ENCODE peak calls at places on chromosomes 7 and 10, in nine cellular contexts. R is mesothelial cell of epicardium; V is ovary; P is naive thymus-derived CD8-positive, alpha-beta T cell; D is stimulated activated CD4-positive, alpha-beta T cell treated with anti-CD3 and anti-CD28 coated beads, Interleukin-12 subunit alpha, Interleukin-12 subunit beta, amount 100 ng/mL, for 4 hours; B is occipital lobe; M is stimulated activated CD8-positive, alpha-beta memory T cell treated with anti-CD3 and anti-CD28 coated beads, Interleukin-15, amount 100 ng/mL, for 4 hours; W is left ventricle myocardium inferior; S is epithelial cell of esophagus. N is an unnamed sample.
A peak's percentile ranks its signal among the peaks of the same experiment; 100 is the strongest.

GRCh38 chr10:61136151-61136550 is 192.2 kb upstream of the RHOBTB1 start:
- DNase-seq in R (no peak), P (no peak), M (no peak), V (no peak), B (no peak), W (no peak), S (peak; percentile 33), D (no peak), N (no peak)

GRCh38 chr7:128383781-128384180 is 22.3 kb upstream of the PRRT4 start:
- DNase-seq in R (no peak), V (no peak), S (no peak), P (no peak), B (no peak), W (no peak), M (no peak), D (no peak), N (no peak)

GRCh38 chr10:373015-373414 is 237.8 kb downstream of the ZMYND11 start:
- DNase-seq in S (no peak), P (no peak), W (no peak), V (no peak), M (no peak), R (no peak), B (no peak), D (no peak), N (no peak)

GRCh38 chr10:89992575-89992974 is 291.2 kb downstream of the KIF20B start:
- DNase-seq in D (no peak), B (no peak), S (no peak), M (no peak), W (no peak), V (no peak), R (no peak), P (no peak), N (no peak)

GRCh38 chr7:18597759-18598158 is 102.2 kb downstream of the HDAC9 start:
- DNase-seq in M (no peak), V (no peak), P (no peak), S (no peak), D (no peak), R (no peak), W (no peak), B (no peak), N (no peak)

GRCh38 chr7:117882594-117882993 is 9.4 kb upstream of the CTTNBP2 start:
- DNase-seq in B (no peak), R (no peak), P (no peak), V (no peak), D (no peak), S (no peak), M (no peak), W (no peak), N (no peak)

GRCh38 chr7:41832936-41833335 is 130.0 kb upstream of the INHBA start:
- DNase-seq in R (no peak), D (no peak), S (no peak), M (no peak), P (no peak), W (no peak), B (no peak), V (no peak), N (no peak)

GRCh38 chr10:45008524-45009161 is 7.9 kb downstream of the ZNF22 start:
- DNase-seq in R (no peak), V (no peak), P (peak; percentile 67), S (peak; percentile 83), B (no peak), W (no peak), D (no peak), M (no peak), N (no peak)

GRCh38 chr10:102324061-102324460 is 71.4 kb upstream of the NFKB2 start:
- DNase-seq in P (no peak), S (peak; percentile 79), B (no peak), M (no peak), V (no peak), R (no peak), D (no peak), W (no peak), N (no peak)

GRCh38 chr7:98086231-98086855 is 20.3 kb upstream of the LMTK2 start:
- DNase-seq in S (peak; percentile 98), D (no peak), M (no peak), R (no peak), V (no peak), B (no peak), W (no peak), P (no peak), N (peak; percentile 32)

GRCh38 chr7:141593134-141593533 is 41.9 kb downstream of the AGK start:
- DNase-seq in D (no peak), M (no peak), P (no peak), B (peak; percentile 59), S (peak; percentile 8), W (no peak), V (no peak), R (no peak), N (no peak)

GRCh38 chr7:65438593-65438992 is 64.9 kb downstream of the ZNF92 start:
- DNase-seq in R (no peak), M (no peak), D (no peak), B (no peak), P (no peak), V (no peak), W (no peak), S (peak; percentile 95), N (no peak)

GRCh38 chr10:108757946-108758345 is 1165.4 kb downstream of the XPNPEP1 start:
- DNase-seq in S (no peak), D (no peak), B (no peak), R (no peak), V (no peak), M (no peak), P (no peak), W (no peak), N (no peak)

GRCh38 chr10:31103096-31103495 is 71.4 kb upstream of the ZNF438 start:
- DNase-seq in V (no peak), W (no peak), B (no peak), S (no peak), R (no peak), P (no peak), D (no peak), M (no peak), N (no peak)

GRCh38 chr10:129689681-129690080 is 222.6 kb downstream of the MGMT start:
- DNase-seq in M (no peak), P (no peak), V (no peak), S (no peak), R (no peak), W (no peak), B (no peak), D (no peak), N (no peak)

GRCh38 chr10:132885451-132886210 is 56.7 kb downstream of the CFAP46 start:
- DNase-seq in R (no peak), B (no peak), P (no peak), S (no peak), W (no peak), M (no peak), V (no peak), D (no peak), N (peak; percentile 53)

GRCh38 chr7:437293-438280 is 82.1 kb downstream of the PDGFA start:
- DNase-seq in S (no peak), P (no peak), M (no peak), W (no peak), D (no peak), V (no peak), B (no peak), R (no peak), N (no peak)

GRCh38 chr10:71978476-71978875 is 14.3 kb downstream of the CHST3 start:
- DNase-seq in P (no peak), S (no peak), M (no peak), B (no peak), W (no peak), R (no peak), V (no peak), D (no peak), N (no peak)

GRCh38 chr10:14665304-14665703 is 109.4 kb downstream of the FAM107B start:
- DNase-seq in P (no peak), B (no peak), S (peak; percentile 95), V (no peak), R (no peak), W (no peak), D (no peak), M (no peak), N (no peak)

GRCh38 chr10:78876449-78876848 is 192.3 kb upstream of the ZMIZ1 start:
- DNase-seq in R (no peak), P (no peak), B (no peak), M (no peak), D (no peak), W (no peak), V (no peak), S (no peak), N (no peak)

GRCh38 chr7:5578441-5579024 is 154.9 kb upstream of the TNRC18 start:
- DNase-seq in V (no peak), D (no peak), B (no peak), P (no peak), S (no peak), M (no peak), W (no peak), R (no peak), N (no peak)

GRCh38 chr7:90708841-90709317 is 112.8 kb downstream of the CDK14 start:
- DNase-seq in D (no peak), B (peak; percentile 6), S (peak; percentile 41), P (no peak), W (no peak), M (no peak), R (no peak), V (no peak), N (no peak)

GRCh38 chr7:129263168-129263567 is 38.3 kb downstream of the AHCYL2 start:
- DNase-seq in W (no peak), M (no peak), V (no peak), B (no peak), P (no peak), D (no peak), S (no peak), R (no peak), N (no peak)

GRCh38 chr10:79406683-79407396 is 38.6 kb downstream of the ZCCHC24 start:
- DNase-seq in D (no peak), R (no peak), P (no peak), W (no peak), M (no peak), V (peak; percentile 39), B (no peak), S (no peak), N (no peak)

GRCh38 chr10:71597821-71598498 is 121.6 kb downstream of the C10orf105 start:
- DNase-seq in P (no peak), R (no peak), B (peak; percentile 55), W (peak; percentile 32), M (no peak), S (no peak), V (peak; percentile 65), D (no peak), N (peak; percentile 60)

GRCh38 chr10:50560370-50560769 is 63.4 kb downstream of the SGMS1 start:
- DNase-seq in P (no peak), S (no peak), B (no peak), V (no peak), W (no peak), R (no peak), M (no peak), D (no peak), N (no peak)

N was measured in tibial artery.